ENCODE peak calls at places on chromosomes 16 and 17, in seven cellular contexts. L, E, S, Z, U, D and C are unnamed samples.

GRCh38 chr16:52497067-52497816 is 49.7 kb downstream of the TOX3 start:
- DNase-seq in S (no peak), L (no peak), Z (no peak), U (no peak), E (peak; percentile 19), D (no peak), C (no peak)

GRCh38 chr16:88507231-88507743 is 54.2 kb downstream of the ZFPM1 start:
- DNase-seq in Z (no peak), L (no peak), D (no peak), E (no peak), S (no peak), U (no peak), C (no peak)

GRCh38 chr17:68435876-68436842 is 21.1 kb downstream of the WIPI1 start:
- DNase-seq in D (peak; percentile 83), E (peak; percentile 3), Z (peak; percentile 79), S (peak; percentile 71), U (peak; percentile 70), L (peak; percentile 69), C (peak; percentile 40)

GRCh38 chr16:81602792-81603191 is 158.2 kb downstream of the CMIP start:
- DNase-seq in L (no peak), U (no peak), Z (no peak), S (no peak), D (no peak), E (no peak), C (no peak)

GRCh38 chr16:55149622-55150021 is 174.4 kb upstream of the IRX6 start:
- DNase-seq in E (no peak), Z (no peak), S (no peak), D (no peak), U (no peak), L (no peak), C (no peak)

GRCh38 chr17:60065136-60065535 is 13.6 kb downstream of the HEATR6 start:
- DNase-seq in L (no peak), E (no peak), Z (no peak), U (no peak), S (no peak), D (no peak), C (no peak)

GRCh38 chr17:71024969-71025368 is 855.6 kb downstream of the KCNJ2 start:
- DNase-seq in D (no peak), S (no peak), U (no peak), L (no peak), Z (no peak), E (no peak), C (no peak)

GRCh38 chr17:2549392-2550211 is 37.9 kb upstream of the METTL16 start:
- DNase-seq in E (no peak), S (no peak), D (no peak), L (no peak), U (no peak), Z (no peak), C (no peak)

GRCh38 chr16:4653981-4654380 is 29.4 kb downstream of the MGRN1 start:
- DNase-seq in S (no peak), D (no peak), E (no peak), U (no peak), L (no peak), Z (no peak), C (no peak)

GRCh38 chr17:74922694-74923537 is at the start of gene USH1G:
- DNase-seq in S (no peak), U (no peak), E (no peak), D (no peak), L (no peak), Z (no peak), C (no peak)

GRCh38 chr16:79814124-79814523 is 213.6 kb upstream of the MAF start:
- DNase-seq in S (no peak), D (no peak), L (no peak), E (no peak), Z (no peak), U (no peak), C (no peak)

GRCh38 chr17:2081564-2081963 is 26.7 kb downstream of the HIC1 start:
- DNase-seq in U (no peak), Z (no peak), S (no peak), D (no peak), E (no peak), L (no peak), C (no peak)

GRCh38 chr17:2058521-2059124 is 3.7 kb downstream of the HIC1 start:
- DNase-seq in E (no peak), D (peak; percentile 80), L (no peak), Z (peak; percentile 56), U (peak; percentile 54), S (no peak), C (no peak)

GRCh38 chr17:79907855-79908254 is 68.6 kb upstream of the CBX4 start:
- DNase-seq in L (no peak), S (no peak), U (no peak), E (no peak), D (no peak), Z (no peak), C (no peak)

GRCh38 chr16:4261557-4262172 is 11.2 kb downstream of the TFAP4 start:
- DNase-seq in U (no peak), Z (peak; percentile 25), E (no peak), L (no peak), D (no peak), S (no peak), C (no peak)

GRCh38 chr17:83119987-83120864 is 40.8 kb downstream of the METRNL start:
- DNase-seq in D (no peak), L (no peak), E (no peak), Z (no peak), U (no peak), S (no peak), C (no peak)

GRCh38 chr17:31321481-31321880 is at the start of gene EVI2A:
- DNase-seq in L (peak; percentile 10), S (peak; percentile 57), U (peak; percentile 60), E (no peak), Z (peak; percentile 50), D (peak; percentile 16), C (no peak)

GRCh38 chr16:86431540-86431939 is 78.8 kb upstream of the FOXF1 start:
- DNase-seq in D (no peak), L (no peak), Z (no peak), U (no peak), E (no peak), S (no peak), C (no peak)

GRCh38 chr16:75695708-75696107 is 5.6 kb downstream of the DUXB start:
- DNase-seq in Z (no peak), D (no peak), U (no peak), E (no peak), L (no peak), S (no peak), C (peak; percentile 15)

GRCh38 chr17:6425407-6425806 is 9.5 kb downstream of the AIPL1 start:
- DNase-seq in U (no peak), S (no peak), L (no peak), D (no peak), Z (no peak), E (no peak), C (no peak)

GRCh38 chr16:14669776-14670175 is 24.3 kb downstream of the PLA2G10 start:
- DNase-seq in L (no peak), E (no peak), S (no peak), Z (no peak), D (no peak), U (no peak), C (no peak)

GRCh38 chr16:590165-590874 is 454 bp downstream of the RAB40C start:
- DNase-seq in U (no peak), D (no peak), E (no peak), L (no peak), S (no peak), Z (no peak), C (no peak)

GRCh38 chr16:53123753-53124152 is 69.0 kb downstream of the CHD9 start:
- DNase-seq in Z (no peak), S (no peak), L (no peak), U (no peak), E (no peak), D (no peak), C (no peak)

GRCh38 chr17:16916557-16916920 is 55.4 kb downstream of the TNFRSF13B start:
- DNase-seq in U (no peak), D (no peak), L (no peak), E (no peak), Z (no peak), S (no peak), C (no peak)

GRCh38 chr17:8151641-8152111 is 528 bp downstream of the PER1 start:
- DNase-seq in D (peak; percentile 95), Z (peak; percentile 34), U (no peak), S (no peak), E (no peak), L (peak; percentile 93), C (no peak)

GRCh38 chr17:45782889-45783592 is 1.1 kb upstream of the CRHR1 start:
- DNase-seq in L (no peak), U (no peak), E (no peak), Z (peak; percentile 37), S (no peak), D (no peak), C (no peak)

GRCh38 chr17:40886090-40886489 is 1.0 kb upstream of the KRT20 start:
- DNase-seq in U (no peak), S (no peak), D (no peak), E (no peak), L (no peak), Z (no peak), C (no peak)

GRCh38 chr16:86942469-86943175 is 364.3 kb downstream of the FOXL1 start:
- DNase-seq in U (no peak), L (no peak), E (no peak), Z (no peak), S (no peak), D (no peak), C (no peak)

GRCh38 chr16:87271256-87271655 is 45.9 kb downstream of the C16orf95 start:
- DNase-seq in Z (no peak), S (no peak), L (no peak), U (no peak), E (no peak), D (no peak), C (no peak)